ENCODE peak calls at places on chromosome 9, in four cellular contexts. B, F, A and V are unnamed samples.

GRCh38 chr9:123257276-123257675 is 11.1 kb downstream of the STRBP start:
- DNase-seq in B (no peak), F (no peak), A (no peak), V (no peak)

GRCh38 chr9:135224921-135225541 is 137.6 kb downstream of the OLFM1 start:
- DNase-seq in B (no peak), F (peak), A (no peak), V (no peak)

GRCh38 chr9:92633879-92634278 is 36.1 kb downstream of the IPPK start:
- DNase-seq in B (no peak), F (no peak), A (no peak), V (no peak)

GRCh38 chr9:72415163-72415562 is 50.2 kb upstream of the ZFAND5 start:
- DNase-seq in B (no peak), F (no peak), A (no peak), V (no peak)

GRCh38 chr9:128203842-128204551 is 818 bp downstream of the DNM1 start:
- DNase-seq in B (no peak), F (peak), A (peak), V (no peak)

GRCh38 chr9:126722252-126722921 is 82.5 kb upstream of the ZBTB43 start:
- DNase-seq in B (peak), F (peak), A (peak), V (no peak)

GRCh38 chr9:107637421-107638420 is 148.2 kb upstream of the KLF4 start:
- DNase-seq in B (no peak), F (peak), A (no peak), V (no peak)

GRCh38 chr9:12764150-12764549 is 10.7 kb upstream of the LURAP1L start:
- DNase-seq in B (no peak), F (no peak), A (no peak), V (no peak)

GRCh38 chr9:127694890-127695735 is 11.7 kb upstream of the CFAP157 start:
- DNase-seq in B (no peak), F (no peak), A (no peak), V (no peak)

GRCh38 chr9:137186385-137186784 is 2.0 kb downstream of the ANAPC2 start:
- DNase-seq in B (no peak), F (no peak), A (peak), V (no peak)

GRCh38 chr9:134661791-134662142 is 20.2 kb downstream of the COL5A1 start:
- DNase-seq in B (no peak), F (peak), A (no peak), V (no peak)

GRCh38 chr9:132026932-132027585 is 52.6 kb downstream of the MED27 start:
- DNase-seq in B (no peak), F (no peak), A (no peak), V (no peak)

GRCh38 chr9:99876190-99876589 is 30.3 kb upstream of the STX17 start:
- DNase-seq in B (no peak), F (no peak), A (no peak), V (no peak)

GRCh38 chr9:80664327-80665210 is 1024.8 kb downstream of the TLE1 start:
- DNase-seq in B (no peak), F (peak), A (no peak), V (no peak)

GRCh38 chr9:98502311-98502975 is 206.3 kb downstream of the GABBR2 start:
- DNase-seq in B (no peak), F (no peak), A (no peak), V (no peak)
- TF ChIP-seq ELF1 in B (no peak), F (no peak), A (no peak), V (no peak)

DNA sequence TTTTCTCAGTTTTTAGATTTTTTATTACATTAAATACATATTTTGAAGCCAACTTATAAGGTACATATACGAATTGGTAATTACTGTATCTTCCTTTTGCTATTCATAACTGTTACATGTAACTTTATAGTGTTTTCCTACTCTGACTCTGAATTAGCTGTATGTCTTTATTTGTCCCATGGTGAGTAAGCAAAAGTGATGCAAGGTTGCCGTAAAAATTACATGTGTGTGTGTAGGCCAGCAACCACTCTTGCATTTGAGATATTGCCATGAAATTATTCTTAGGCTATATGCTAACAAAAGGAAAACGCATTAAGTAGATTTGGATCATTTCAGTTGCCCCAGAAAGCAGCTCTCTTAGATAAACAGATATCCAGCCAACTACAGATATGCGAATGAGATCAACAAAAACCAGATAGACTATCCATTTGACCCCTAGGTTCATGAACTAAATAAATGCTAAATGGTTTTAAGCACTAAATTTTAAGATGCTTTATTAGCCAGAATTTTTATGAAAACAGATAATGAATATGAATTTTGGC is 73.6 kb downstream of the CYLC2 start:
- DNase-seq in B (no peak), F (no peak), A (no peak), V (no peak)
- TF ChIP-seq ELF1 in B (no peak), F (no peak), A (no peak), V (no peak)

DNA sequence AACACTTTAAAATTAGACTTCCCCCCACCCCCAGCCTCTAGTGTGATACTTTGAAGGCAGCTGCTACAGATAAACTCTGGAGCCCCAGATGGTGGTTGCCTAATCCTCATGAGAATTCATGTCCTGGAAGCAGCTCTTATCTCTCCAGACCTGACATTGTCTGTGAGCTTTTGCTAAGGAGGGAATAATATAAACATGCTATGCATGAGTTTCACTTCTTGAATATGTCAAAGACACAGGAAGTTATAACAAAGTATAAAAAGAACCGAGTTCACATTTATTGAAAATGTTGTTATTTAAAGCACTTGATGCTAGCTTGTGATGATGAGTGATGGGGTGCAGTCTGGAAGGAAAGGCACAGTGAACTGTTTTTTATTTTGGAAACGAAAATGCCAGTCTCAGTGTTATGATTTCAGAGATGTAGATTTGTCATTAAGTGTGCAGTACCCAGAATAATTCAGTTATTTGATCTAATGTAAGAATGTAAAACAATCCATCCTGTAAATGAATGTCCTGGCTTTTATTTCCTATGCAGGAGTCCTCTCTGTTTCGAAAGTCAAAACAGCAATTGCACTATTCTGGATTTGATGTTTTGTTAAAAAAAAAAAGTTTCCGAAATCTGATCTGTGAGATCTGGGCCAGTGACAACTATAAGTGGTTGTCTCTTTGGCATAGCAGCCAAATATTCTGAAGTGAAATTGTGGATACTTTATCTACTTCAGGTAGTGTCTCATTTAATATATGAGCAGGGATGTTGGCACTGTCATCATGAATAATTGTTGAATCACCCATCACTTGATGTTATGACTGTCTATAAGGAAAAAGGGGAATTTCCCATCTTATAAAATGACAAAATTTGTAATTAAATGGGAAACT is 77.0 kb downstream of the ZCCHC7 start:
- DNase-seq in B (no peak), F (peak), A (peak), V (no peak)
- TF ChIP-seq ELF1 in B (no peak), F (no peak), A (peak), V (no peak)

GRCh38 chr9:113444736-113445135 is 18.8 kb upstream of the RGS3 start:
- DNase-seq in B (no peak), F (no peak), A (no peak), V (no peak)

GRCh38 chr9:113452206-113452605 is 11.3 kb upstream of the RGS3 start:
- DNase-seq in B (no peak), F (no peak), A (no peak), V (no peak)

DNA sequence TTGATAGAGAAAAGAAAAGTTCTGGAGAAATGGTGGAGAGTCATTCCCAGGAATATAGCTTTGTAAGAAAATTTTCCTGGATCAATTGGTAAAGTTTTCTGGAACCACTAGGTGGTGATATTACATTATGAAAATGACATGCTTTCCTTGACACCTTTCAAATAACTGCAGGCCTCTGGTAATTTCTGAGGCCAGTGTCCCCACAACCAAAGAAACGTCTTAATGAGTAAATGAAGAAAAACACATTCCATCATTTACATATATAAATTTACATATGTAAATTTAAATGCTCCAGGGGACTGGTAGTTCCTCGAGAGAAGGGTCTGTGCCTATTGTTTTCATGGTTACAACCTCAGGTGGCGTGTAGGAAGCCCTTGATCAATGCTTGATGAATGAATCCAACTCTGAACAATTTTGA is 17.2 kb upstream of the RGS3 start:
- DNase-seq in B (peak), F (peak), A (peak), V (peak)
- TF ChIP-seq ELF1 in B (no peak), F (no peak), A (no peak), V (no peak)

DNA sequence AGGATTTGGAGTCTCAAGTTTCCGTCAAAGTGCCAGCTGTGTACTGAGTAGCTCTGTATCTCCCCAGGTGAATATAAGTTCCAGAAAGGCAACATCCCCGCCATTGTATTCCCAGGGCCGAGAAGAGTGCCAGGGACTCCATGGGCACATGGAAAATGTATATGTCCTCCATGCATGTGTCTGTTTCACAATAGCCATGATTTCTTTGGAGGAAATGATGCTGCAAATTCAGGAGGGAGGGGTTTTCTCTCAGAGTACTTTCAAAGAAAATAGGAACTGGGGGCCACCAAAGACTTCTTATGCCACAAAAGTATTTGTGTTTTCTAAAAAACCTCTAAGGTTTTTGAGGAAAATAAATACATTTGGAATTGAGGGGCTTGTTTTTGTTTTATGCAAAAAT is 524.6 kb downstream of the BNC2 start:
- DNase-seq in B (no peak), F (no peak), A (no peak), V (no peak)
- TF ChIP-seq ELF1 in B (no peak), F (no peak), A (no peak), V (no peak)

GRCh38 chr9:111599092-111599947 is at the start of gene PTGR1:
- DNase-seq in B (peak), F (peak), A (no peak), V (peak)
- TF ChIP-seq ELF1 in B (no peak), F (no peak), A (no peak), V (no peak)

GRCh38 chr9:114448706-114449105 is 56.6 kb downstream of the WHRN start:
- DNase-seq in B (no peak), F (no peak), A (no peak), V (no peak)
- TF ChIP-seq ELF1 in B (no peak), F (no peak), A (no peak), V (no peak)

GRCh38 chr9:4831119-4831518 is 38.4 kb downstream of the RCL1 start:
- DNase-seq in B (no peak), F (no peak), A (no peak), V (no peak)

GRCh38 chr9:4828776-4829175 is 36.0 kb downstream of the RCL1 start:
- DNase-seq in B (no peak), F (no peak), A (no peak), V (peak)

GRCh38 chr9:4831944-4832343 is 39.2 kb downstream of the RCL1 start:
- DNase-seq in B (no peak), F (no peak), A (no peak), V (no peak)

GRCh38 chr9:4830699-4831098 is 38.0 kb downstream of the RCL1 start:
- DNase-seq in B (no peak), F (no peak), A (no peak), V (no peak)

GRCh38 chr9:4829956-4830355 is 37.2 kb downstream of the RCL1 start:
- DNase-seq in B (no peak), F (no peak), A (no peak), V (no peak)
- TF ChIP-seq ELF1 in B (no peak), F (no peak), A (no peak), V (no peak)